ENCODE peak calls at places on chromosomes 3 and 15, in nine cellular contexts. P is adrenal gland, X is ovary, Q is HCT116, B is endothelial cell of umbilical vein, H is body of pancreas, C is GM12878, M is H1, G is right lobe of liver. E is an unnamed sample.

GRCh38 chr15:39199076-39199475 is 381.8 kb upstream of the THBS1 start:
- DNase-seq in P (no peak), X (no peak), Q (no peak), B (no peak), H (no peak), C (no peak), M (no peak), G (no peak), E (peak; percentile 62)

GRCh38 chr3:9040996-9041395 is 77.7 kb upstream of the RAD18 start:
- DNase-seq in P (no peak), X (no peak), Q (no peak), B (no peak), H (no peak), C (no peak), M (no peak), G (no peak), E (no peak)

GRCh38 chr3:15768421-15769255 is 29.1 kb downstream of the ANKRD28 start:
- DNase-seq in P (peak; percentile 37), X (no peak), Q (peak; percentile 89), B (peak; percentile 94), H (peak; percentile 48), C (peak; percentile 65), M (no peak), G (peak; percentile 52), E (no peak)

GRCh38 chr3:95227092-95227491 is 1164.2 kb downstream of the NSUN3 start:
- DNase-seq in P (no peak), X (no peak), Q (no peak), B (no peak), H (no peak), C (no peak), M (no peak), G (no peak), E (no peak)

GRCh38 chr3:57464801-57465200 is 79.3 kb downstream of the DNAH12 start:
- DNase-seq in P (no peak), X (no peak), Q (peak; percentile 29), B (peak; percentile 26), H (no peak), C (no peak), M (no peak), G (no peak), E (no peak)

GRCh38 chr3:123331006-123331405 is 117.9 kb downstream of the ADCY5 start:
- DNase-seq in P (no peak), X (peak; percentile 78), Q (no peak), B (no peak), H (no peak), C (no peak), M (no peak), G (no peak), E (peak; percentile 85)

GRCh38 chr3:122299872-122300460 is 25.1 kb upstream of the CSTA start:
- DNase-seq in P (no peak), X (no peak), Q (peak; percentile 15), B (peak; percentile 17), H (peak; percentile 43), C (no peak), M (peak; percentile 5), G (no peak), E (no peak)

GRCh38 chr3:44682182-44682896 is 30.1 kb upstream of the ZNF502 start:
- DNase-seq in P (no peak), X (no peak), Q (no peak), B (peak; percentile 20), H (no peak), C (no peak), M (no peak), G (no peak), E (no peak)

GRCh38 chr3:39141211-39141995 is 12.0 kb downstream of the CSRNP1 start:
- DNase-seq in P (peak; percentile 67), X (peak; percentile 83), Q (no peak), B (peak; percentile 34), H (peak; percentile 90), C (no peak), M (no peak), G (peak; percentile 66), E (no peak)

GRCh38 chr15:64093627-64094417 is at the start of gene CIAO2A:
- DNase-seq in P (peak; percentile 98), X (peak; percentile 91), Q (peak; percentile 99), B (peak; percentile 99), H (peak; percentile 99), C (peak; percentile 99), M (peak; percentile 95), G (peak; percentile 93), E (peak; percentile 93)

GRCh38 chr15:72271895-72272212 is 500 bp downstream of the PARP6 start:
- DNase-seq in P (no peak), X (no peak), Q (no peak), B (peak; percentile 36), H (no peak), C (no peak), M (no peak), G (no peak), E (no peak)

GRCh38 chr15:72272997-72273352 is 621 bp upstream of the PARP6 start:
- DNase-seq in P (no peak), X (no peak), Q (no peak), B (no peak), H (no peak), C (no peak), M (no peak), G (no peak), E (no peak)

GRCh38 chr15:72269739-72270138 is 2.6 kb downstream of the PARP6 start:
- DNase-seq in P (no peak), X (no peak), Q (no peak), B (no peak), H (no peak), C (no peak), M (no peak), G (no peak), E (no peak)

GRCh38 chr15:72271221-72271620 is 1.1 kb downstream of the PARP6 start:
- DNase-seq in P (no peak), X (no peak), Q (no peak), B (no peak), H (no peak), C (no peak), M (no peak), G (no peak), E (no peak)

GRCh38 chr15:72272213-72272996 is at the start of gene PARP6:
- DNase-seq in P (peak; percentile 99), X (peak; percentile 99), Q (peak; percentile 97), B (peak; percentile 99), H (peak; percentile 99), C (peak; percentile 95), M (peak; percentile 88), G (peak; percentile 94), E (peak; percentile 99)
- TF ChIP-seq POLR2A in P (peak; percentile 76), X (no peak), Q (peak; percentile 57), B (peak; percentile 58), H (peak; percentile 63), C (peak; percentile 83), M (peak; percentile 36), G (peak; percentile 65), E (no peak)

DNA sequence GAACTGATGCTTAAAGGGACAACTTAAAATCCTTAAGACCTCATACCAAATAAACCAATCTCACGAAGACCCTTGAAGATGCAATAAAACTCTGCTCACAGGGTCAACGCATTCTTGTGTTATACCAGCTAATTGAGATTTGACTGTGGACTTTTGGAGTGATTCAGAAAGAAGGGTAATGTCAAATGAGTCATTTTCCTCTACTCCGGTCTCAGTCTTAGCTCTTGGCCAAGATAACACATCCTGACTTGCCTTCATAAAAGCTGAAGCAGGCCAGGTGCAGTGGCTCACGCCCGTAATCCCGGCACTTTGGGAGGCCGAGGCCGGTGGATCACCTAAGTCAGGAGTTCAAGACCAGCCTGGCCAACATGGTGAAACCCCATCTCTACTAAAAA is 3.8 kb downstream of the PKM start:
- DNase-seq in P (peak; percentile 55), X (no peak), Q (peak; percentile 59), B (peak; percentile 91), H (no peak), C (peak; percentile 46), M (no peak), G (no peak), E (no peak)
- H3K4me1 ChIP-seq in P (peaks cover 44% of the 10 kb centered on the region), X (peaks cover 23% of the 10 kb centered on the region), Q (peaks cover 57% of the 10 kb centered on the region), B (peaks cover 57% of the 10 kb centered on the region), H (peaks cover 30% of the 10 kb centered on the region), C (peaks cover 24% of the 10 kb centered on the region), M (peaks cover 26% of the 10 kb centered on the region), G (peaks cover 18% of the 10 kb centered on the region), E (peaks cover 54% of the 10 kb centered on the region)

GRCh38 chr15:25060472-25060803 is 105.7 kb downstream of the SNRPN start:
- DNase-seq in P (peak; percentile 1), X (peak; percentile 18), Q (no peak), B (no peak), H (no peak), C (no peak), M (no peak), G (no peak), E (no peak)

GRCh38 chr15:25061808-25062550 is 107.2 kb downstream of the SNRPN start:
- DNase-seq in P (peak; percentile 1), X (peak; percentile 12), Q (no peak), B (no peak), H (no peak), C (no peak), M (no peak), G (no peak), E (no peak)

GRCh38 chr15:25060996-25061620 is 106.3 kb downstream of the SNRPN start:
- DNase-seq in P (peak; percentile 2), X (peak; percentile 17), Q (no peak), B (no peak), H (no peak), C (no peak), M (no peak), G (no peak), E (no peak)

GRCh38 chr15:25065286-25065685 is 110.5 kb downstream of the SNRPN start:
- DNase-seq in P (no peak), X (no peak), Q (no peak), B (no peak), H (no peak), C (no peak), M (no peak), G (no peak), E (peak; percentile 6)

DNA sequence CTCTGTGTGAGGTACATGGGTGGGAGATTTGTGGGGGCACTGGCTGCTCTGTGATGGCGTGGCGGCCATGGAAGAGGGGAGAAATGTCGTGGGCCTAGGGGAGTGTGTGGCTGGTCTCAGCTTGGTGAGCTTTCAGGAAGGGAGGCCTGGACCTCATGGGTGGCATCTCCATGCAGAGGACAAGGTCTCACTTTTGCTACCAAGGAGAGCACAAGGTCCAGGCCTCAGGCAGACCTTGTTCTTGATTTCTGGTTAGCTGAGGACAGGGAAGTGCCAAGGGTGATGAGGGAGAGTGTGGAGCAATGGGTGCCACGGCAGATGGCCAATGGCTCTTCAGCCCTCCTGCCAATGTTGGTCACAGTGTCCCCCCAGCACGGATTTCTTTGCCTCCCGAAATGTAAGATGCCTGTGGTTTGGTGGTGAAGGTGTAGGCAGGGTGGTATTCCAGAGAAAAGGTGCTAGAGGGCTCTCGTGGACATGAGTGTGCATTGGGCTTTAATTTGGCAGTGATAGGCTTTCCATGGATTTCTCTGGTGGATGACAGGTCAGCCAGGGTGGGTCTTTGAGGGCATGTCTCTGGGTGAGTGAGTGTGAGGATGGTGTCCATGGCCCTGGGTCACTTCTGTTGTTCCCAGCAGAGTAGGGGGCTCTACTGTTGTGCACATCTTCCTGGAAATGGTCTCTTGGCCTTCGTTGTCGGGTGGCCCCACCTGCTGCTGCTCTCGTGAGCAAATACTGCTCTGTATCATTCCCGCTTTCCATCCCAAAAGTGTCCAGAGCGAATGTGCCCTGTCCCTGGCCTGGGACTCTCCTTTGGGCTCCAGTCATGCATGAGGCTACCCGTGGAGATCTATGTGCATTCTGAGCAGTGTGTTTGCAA is 108.0 kb downstream of the SNRPN start:
- DNase-seq in P (peak; percentile 0), X (peak; percentile 15), Q (no peak), B (no peak), H (no peak), C (no peak), M (no peak), G (no peak), E (peak; percentile 4)
- TF ChIP-seq POLR2A in P (no peak), X (no peak), Q (no peak), B (no peak), H (no peak), C (no peak), M (no peak), G (no peak), E (no peak)

GRCh38 chr3:5136619-5137429 is 14.7 kb downstream of the ARL8B start:
- DNase-seq in P (peak; percentile 25), X (no peak), Q (no peak), B (peak; percentile 19), H (no peak), C (no peak), M (no peak), G (no peak), E (no peak)
- H3K4me1 ChIP-seq in P (peaks cover 29% of the 10 kb centered on the region), X (peaks cover 5% of the 10 kb centered on the region), Q (peaks cover 10% of the 10 kb centered on the region), B (peaks cover 24% of the 10 kb centered on the region), H (peaks cover 64% of the 10 kb centered on the region), C (peaks cover 52% of the 10 kb centered on the region), M (peaks cover 11% of the 10 kb centered on the region), G (peaks cover 31% of the 10 kb centered on the region), E (peaks cover 73% of the 10 kb centered on the region)